ENCODE peak calls at places on chromosome X, in ten cellular contexts. Z, X, Y, V, P, Q, F, R, B and I are unnamed samples.
A peak's percentile ranks its signal among the peaks of the same experiment; 100 is the strongest.

GRCh38 chrX:21375795-21376069 is 1.5 kb downstream of the CNKSR2 start:
- DNase-seq in Q (no peak), B (peak; percentile 12), Y (no peak), R (no peak), X (no peak), V (no peak), P (no peak), F (no peak), Z (no peak), I (no peak)

GRCh38 chrX:102516314-102516936 is at the start of gene TMSB15A:
- DNase-seq in B (peak; percentile 77), Y (peak; percentile 67), Z (peak; percentile 48), P (peak; percentile 20), Q (no peak), V (peak; percentile 64), X (no peak), F (peak; percentile 51), R (peak; percentile 44), I (peak; percentile 34)

GRCh38 chrX:37347420-37347819 is 1.7 kb upstream of the PRRG1 start:
- DNase-seq in Y (no peak), Z (peak; percentile 39), F (no peak), V (peak; percentile 76), P (no peak), R (no peak), X (no peak), Q (no peak), B (no peak), I (no peak)

GRCh38 chrX:72316408-72317079 is 10.8 kb upstream of the CITED1 start:
- DNase-seq in B (no peak), Q (no peak), X (no peak), Y (no peak), Z (no peak), P (no peak), R (no peak), F (no peak), V (no peak), I (no peak)

GRCh38 chrX:124098089-124098488 is 136.6 kb downstream of the STAG2 start:
- DNase-seq in Y (no peak), F (no peak), V (peak; percentile 39), B (peak; percentile 60), P (no peak), R (no peak), Q (peak; percentile 14), Z (peak; percentile 17), X (peak; percentile 3), I (peak; percentile 15)

GRCh38 chrX:66914082-66914481 is 275.2 kb upstream of the EDA2R start:
- DNase-seq in V (no peak), F (no peak), Y (no peak), B (no peak), Q (no peak), R (no peak), Z (peak; percentile 0), X (no peak), P (no peak), I (no peak)

GRCh38 chrX:39819921-39820849 is 277.6 kb downstream of the BCOR start:
- DNase-seq in Z (no peak), Y (peak; percentile 29), R (no peak), P (no peak), X (no peak), Q (no peak), B (no peak), V (no peak), F (no peak), I (no peak)

GRCh38 chrX:120560405-120560841 is 339 bp downstream of the CUL4B start:
- DNase-seq in Q (peak; percentile 16), X (peak; percentile 3), B (no peak), P (peak; percentile 3), V (peak; percentile 75), Y (peak; percentile 36), Z (peak; percentile 59), R (peak; percentile 7), F (peak; percentile 27), I (peak; percentile 38)

GRCh38 chrX:125622899-125623298 is 303.2 kb downstream of the TEX13C start:
- DNase-seq in P (no peak), B (no peak), V (no peak), X (no peak), Y (no peak), Q (no peak), Z (no peak), F (no peak), R (no peak), I (no peak)

GRCh38 chrX:110733166-110733565 is 62.5 kb downstream of the CHRDL1 start:
- DNase-seq in F (no peak), X (no peak), Y (no peak), B (no peak), V (peak; percentile 75), Z (peak; percentile 88), P (no peak), Q (no peak), R (no peak), I (no peak)

GRCh38 chrX:10160221-10160620 is 3.4 kb downstream of the CLCN4 start:
- DNase-seq in X (no peak), Z (no peak), B (no peak), R (no peak), Q (no peak), P (no peak), Y (no peak), F (no peak), V (no peak), I (no peak)

GRCh38 chrX:95718746-95719145 is 965.9 kb upstream of the DIAPH2 start:
- DNase-seq in R (no peak), F (no peak), Q (no peak), X (no peak), V (no peak), B (no peak), Y (no peak), P (no peak), Z (no peak), I (no peak)

GRCh38 chrX:96684339-96685204 is at the start of gene DIAPH2:
- DNase-seq in X (no peak), V (peak; percentile 79), Q (peak; percentile 77), Z (peak; percentile 79), Y (peak; percentile 83), B (peak; percentile 60), P (peak; percentile 66), F (peak; percentile 66), R (peak; percentile 58), I (peak; percentile 79)

GRCh38 chrX:101417981-101418841 is 10.2 kb downstream of the HNRNPH2 start:
- DNase-seq in Z (peak; percentile 44), B (no peak), F (peak; percentile 8), Q (no peak), P (peak; percentile 12), X (no peak), Y (peak; percentile 58), R (no peak), V (peak; percentile 62), I (peak; percentile 17)

GRCh38 chrX:44071847-44072545 is 98.8 kb upstream of the NDP start:
- DNase-seq in B (no peak), F (no peak), X (peak; percentile 24), P (no peak), Y (no peak), Q (peak; percentile 38), V (peak; percentile 29), R (no peak), Z (peak; percentile 83), I (no peak)

GRCh38 chrX:49726966-49727365 is 31.2 kb upstream of the PAGE1 start:
- DNase-seq in B (no peak), Y (no peak), V (no peak), R (no peak), X (no peak), P (no peak), F (no peak), Q (no peak), Z (no peak), I (no peak)

GRCh38 chrX:109632906-109633504 is 8.0 kb upstream of the KCNE5 start:
- DNase-seq in B (peak; percentile 11), X (no peak), P (no peak), F (no peak), V (peak; percentile 37), R (no peak), Z (peak; percentile 21), Y (no peak), Q (no peak), I (no peak)

GRCh38 chrX:139907078-139907477 is 25.8 kb downstream of the ATP11C start:
- DNase-seq in V (no peak), Z (no peak), Y (no peak), B (no peak), F (no peak), X (no peak), R (no peak), Q (no peak), P (no peak), I (no peak)

GRCh38 chrX:63664083-63664482 is 120.9 kb downstream of the ARHGEF9 start:
- DNase-seq in X (no peak), Z (no peak), B (no peak), V (peak; percentile 58), Y (no peak), R (no peak), P (no peak), Q (no peak), F (no peak), I (no peak)

GRCh38 chrX:107429090-107429489 is 20.4 kb upstream of the FRMPD3 start:
- DNase-seq in R (no peak), Q (peak; percentile 15), Y (no peak), B (peak; percentile 44), Z (peak; percentile 17), F (peak; percentile 16), X (no peak), P (no peak), V (peak; percentile 32), I (no peak)

GRCh38 chrX:119411959-119412358 is 12.8 kb downstream of the SLC25A43 start:
- DNase-seq in Q (no peak), Z (no peak), V (no peak), Y (no peak), R (no peak), P (no peak), F (no peak), X (no peak), B (no peak), I (no peak)

GRCh38 chrX:110795645-110796510 is at the start of gene CHRDL1:
- DNase-seq in Q (no peak), Y (no peak), B (peak; percentile 70), P (no peak), Z (peak; percentile 59), X (no peak), F (no peak), R (no peak), V (no peak), I (no peak)

GRCh38 chrX:65674351-65674893 is 7.0 kb downstream of the MSN start:
- DNase-seq in Q (no peak), F (no peak), B (no peak), P (no peak), R (no peak), Z (peak; percentile 37), V (peak; percentile 29), X (no peak), Y (no peak), I (no peak)

GRCh38 chrX:87526281-87526680 is 8.7 kb downstream of the KLHL4 start:
- DNase-seq in F (no peak), V (no peak), X (no peak), P (no peak), R (no peak), Q (no peak), Y (no peak), B (no peak), Z (no peak), I (no peak)

GRCh38 chrX:38654302-38654701 is 93.0 kb downstream of the TSPAN7 start:
- DNase-seq in F (no peak), B (peak; percentile 28), Q (peak; percentile 1), Y (no peak), X (peak; percentile 1), P (no peak), V (peak; percentile 9), R (no peak), Z (peak; percentile 1), I (no peak)

GRCh38 chrX:130878350-130879341 is 24.4 kb downstream of the ENOX2 start:
- DNase-seq in F (no peak), Y (peak; percentile 68), X (peak; percentile 63), R (no peak), Z (peak; percentile 83), Q (peak; percentile 1), B (no peak), V (peak; percentile 83), P (no peak), I (no peak)

GRCh38 chrX:74422576-74423288 is 1.4 kb downstream of the SLC16A2 start:
- DNase-seq in Z (peak; percentile 71), P (no peak), X (no peak), B (no peak), R (no peak), F (no peak), Y (peak; percentile 59), Q (no peak), V (peak; percentile 73), I (no peak)

GRCh38 chrX:21675931-21676330 is 17.8 kb upstream of the KLHL34 start:
- DNase-seq in Q (no peak), Z (no peak), V (no peak), B (no peak), Y (no peak), X (no peak), R (no peak), F (no peak), P (no peak), I (no peak)